ENCODE peak calls at places on chromosomes 3 and 15, in six cellular contexts. One of them, this sample, is unnamed.

GRCh38 chr3:119965692-119966091 is 128.6 kb downstream of the GSK3B start:
- DNase-seq in esophagus squamous epithelium: no peak
- DNase-seq in thoracic aorta: no peak
- DNase-seq in GM12878: no peak
- DNase-seq in gastrocnemius medialis: no peak
- DNase-seq in brain microvascular endothelial cell: no peak
- DNase-seq in this sample: no peak

GRCh38 chr15:87267798-87268197 is 988.7 kb downstream of the NTRK3 start:
- DNase-seq in esophagus squamous epithelium: no peak
- DNase-seq in thoracic aorta: no peak
- DNase-seq in GM12878: no peak
- DNase-seq in gastrocnemius medialis: no peak
- DNase-seq in brain microvascular endothelial cell: peak
- DNase-seq in this sample: no peak

GRCh38 chr15:48190932-48191573 is 412 bp upstream of the CTXN2 start:
- DNase-seq in esophagus squamous epithelium: no peak
- DNase-seq in thoracic aorta: peak
- DNase-seq in GM12878: no peak
- DNase-seq in gastrocnemius medialis: no peak
- DNase-seq in brain microvascular endothelial cell: peak
- DNase-seq in this sample: peak

GRCh38 chr3:59106085-59106629 is 56.3 kb upstream of the CFAP20DC start:
- DNase-seq in esophagus squamous epithelium: no peak
- DNase-seq in thoracic aorta: no peak
- DNase-seq in GM12878: no peak
- DNase-seq in gastrocnemius medialis: no peak
- DNase-seq in brain microvascular endothelial cell: no peak
- DNase-seq in this sample: no peak

GRCh38 chr3:59839283-59839682 is 789.5 kb upstream of the CFAP20DC start:
- DNase-seq in esophagus squamous epithelium: no peak
- DNase-seq in thoracic aorta: no peak
- DNase-seq in GM12878: no peak
- DNase-seq in gastrocnemius medialis: no peak
- DNase-seq in brain microvascular endothelial cell: peak
- DNase-seq in this sample: no peak

GRCh38 chr3:23923786-23924185 is 6.9 kb downstream of the RPL15 start:
- DNase-seq in esophagus squamous epithelium: no peak
- DNase-seq in thoracic aorta: no peak
- DNase-seq in GM12878: no peak
- DNase-seq in gastrocnemius medialis: no peak
- DNase-seq in brain microvascular endothelial cell: peak
- DNase-seq in this sample: no peak

GRCh38 chr3:21995079-21995607 is 244.1 kb upstream of the ZNF385D start:
- DNase-seq in esophagus squamous epithelium: no peak
- DNase-seq in thoracic aorta: no peak
- DNase-seq in GM12878: no peak
- DNase-seq in gastrocnemius medialis: no peak
- DNase-seq in brain microvascular endothelial cell: no peak
- DNase-seq in this sample: no peak

GRCh38 chr3:10548997-10549396 is 43.6 kb upstream of the ATP2B2 start:
- DNase-seq in esophagus squamous epithelium: no peak
- DNase-seq in thoracic aorta: no peak
- DNase-seq in GM12878: no peak
- DNase-seq in gastrocnemius medialis: no peak
- DNase-seq in brain microvascular endothelial cell: no peak
- DNase-seq in this sample: no peak

GRCh38 chr15:57881972-57882371 is 175.5 kb downstream of the POLR2M start:
- DNase-seq in esophagus squamous epithelium: no peak
- DNase-seq in thoracic aorta: no peak
- DNase-seq in GM12878: no peak
- DNase-seq in gastrocnemius medialis: no peak
- DNase-seq in brain microvascular endothelial cell: no peak
- DNase-seq in this sample: no peak

GRCh38 chr15:100934735-100935134 is 15.6 kb downstream of the LRRK1 start:
- DNase-seq in esophagus squamous epithelium: no peak
- DNase-seq in thoracic aorta: no peak
- DNase-seq in GM12878: no peak
- DNase-seq in gastrocnemius medialis: no peak
- DNase-seq in brain microvascular endothelial cell: peak
- DNase-seq in this sample: no peak

GRCh38 chr3:122992628-122993570 is 34.7 kb downstream of the SEMA5B start:
- DNase-seq in esophagus squamous epithelium: no peak
- DNase-seq in thoracic aorta: no peak
- DNase-seq in GM12878: no peak
- DNase-seq in gastrocnemius medialis: peak
- DNase-seq in brain microvascular endothelial cell: no peak
- DNase-seq in this sample: no peak

GRCh38 chr3:189630667-189631372 is 369 bp upstream of the TP63 start:
- DNase-seq in esophagus squamous epithelium: no peak
- DNase-seq in thoracic aorta: no peak
- DNase-seq in GM12878: peak
- DNase-seq in gastrocnemius medialis: peak
- DNase-seq in brain microvascular endothelial cell: peak
- DNase-seq in this sample: no peak

GRCh38 chr3:143795849-143796248 is 52.4 kb downstream of the SLC9A9 start:
- DNase-seq in esophagus squamous epithelium: no peak
- DNase-seq in thoracic aorta: no peak
- DNase-seq in GM12878: no peak
- DNase-seq in gastrocnemius medialis: no peak
- DNase-seq in brain microvascular endothelial cell: no peak
- DNase-seq in this sample: no peak

GRCh38 chr3:187737401-187738088 is 7.7 kb downstream of the BCL6 start:
- DNase-seq in esophagus squamous epithelium: no peak
- DNase-seq in thoracic aorta: peak
- DNase-seq in GM12878: no peak
- DNase-seq in gastrocnemius medialis: no peak
- DNase-seq in brain microvascular endothelial cell: peak
- DNase-seq in this sample: no peak

GRCh38 chr3:28476764-28477163 is 128.1 kb upstream of the AZI2 start:
- DNase-seq in esophagus squamous epithelium: no peak
- DNase-seq in thoracic aorta: no peak
- DNase-seq in GM12878: no peak
- DNase-seq in gastrocnemius medialis: no peak
- DNase-seq in brain microvascular endothelial cell: no peak
- DNase-seq in this sample: no peak

GRCh38 chr15:68676011-68676605 is 97.3 kb downstream of the CORO2B start:
- DNase-seq in esophagus squamous epithelium: no peak
- DNase-seq in thoracic aorta: no peak
- DNase-seq in GM12878: no peak
- DNase-seq in gastrocnemius medialis: no peak
- DNase-seq in brain microvascular endothelial cell: no peak
- DNase-seq in this sample: no peak

GRCh38 chr15:23447107-23447500 is at the start of gene GOLGA6L2:
- DNase-seq in esophagus squamous epithelium: no peak
- DNase-seq in thoracic aorta: no peak
- DNase-seq in GM12878: no peak
- DNase-seq in gastrocnemius medialis: no peak
- DNase-seq in brain microvascular endothelial cell: no peak
- DNase-seq in this sample: no peak

GRCh38 chr3:10228248-10228950 is 19.9 kb upstream of the TATDN2 start:
- DNase-seq in esophagus squamous epithelium: no peak
- DNase-seq in thoracic aorta: no peak
- DNase-seq in GM12878: no peak
- DNase-seq in gastrocnemius medialis: no peak
- DNase-seq in brain microvascular endothelial cell: peak
- DNase-seq in this sample: peak

GRCh38 chr15:74218172-74218885 is 15.7 kb upstream of the STRA6 start:
- DNase-seq in esophagus squamous epithelium: no peak
- DNase-seq in thoracic aorta: no peak
- DNase-seq in GM12878: no peak
- DNase-seq in gastrocnemius medialis: no peak
- DNase-seq in brain microvascular endothelial cell: no peak
- DNase-seq in this sample: no peak

GRCh38 chr15:99249270-99249817 is at the start of gene TTC23:
- DNase-seq in esophagus squamous epithelium: no peak
- DNase-seq in thoracic aorta: no peak
- DNase-seq in GM12878: no peak
- DNase-seq in gastrocnemius medialis: peak
- DNase-seq in brain microvascular endothelial cell: peak
- DNase-seq in this sample: peak

GRCh38 chr15:66253643-66254363 is at the start of gene MEGF11:
- DNase-seq in esophagus squamous epithelium: no peak
- DNase-seq in thoracic aorta: no peak
- DNase-seq in GM12878: no peak
- DNase-seq in gastrocnemius medialis: no peak
- DNase-seq in brain microvascular endothelial cell: no peak
- DNase-seq in this sample: no peak

GRCh38 chr3:179227349-179227748 is 23.6 kb downstream of the KCNMB3 start:
- DNase-seq in esophagus squamous epithelium: no peak
- DNase-seq in thoracic aorta: no peak
- DNase-seq in GM12878: no peak
- DNase-seq in gastrocnemius medialis: no peak
- DNase-seq in brain microvascular endothelial cell: no peak
- DNase-seq in this sample: no peak

GRCh38 chr15:68439506-68439905 is 7.5 kb upstream of the ITGA11 start:
- DNase-seq in esophagus squamous epithelium: no peak
- DNase-seq in thoracic aorta: no peak
- DNase-seq in GM12878: no peak
- DNase-seq in gastrocnemius medialis: no peak
- DNase-seq in brain microvascular endothelial cell: no peak
- DNase-seq in this sample: no peak

GRCh38 chr3:11499144-11499543 is 144.6 kb downstream of the VGLL4 start:
- DNase-seq in esophagus squamous epithelium: no peak
- DNase-seq in thoracic aorta: no peak
- DNase-seq in GM12878: no peak
- DNase-seq in gastrocnemius medialis: no peak
- DNase-seq in brain microvascular endothelial cell: peak
- DNase-seq in this sample: no peak

GRCh38 chr3:52574056-52574965 is 37.9 kb downstream of the UQCC5 start:
- DNase-seq in esophagus squamous epithelium: no peak
- DNase-seq in thoracic aorta: no peak
- DNase-seq in GM12878: no peak
- DNase-seq in gastrocnemius medialis: no peak
- DNase-seq in brain microvascular endothelial cell: no peak
- DNase-seq in this sample: no peak

GRCh38 chr3:57682284-57682683 is 10.6 kb downstream of the DENND6A start:
- DNase-seq in esophagus squamous epithelium: no peak
- DNase-seq in thoracic aorta: no peak
- DNase-seq in GM12878: no peak
- DNase-seq in gastrocnemius medialis: no peak
- DNase-seq in brain microvascular endothelial cell: peak
- DNase-seq in this sample: no peak

GRCh38 chr3:14791343-14791945 is 27.3 kb upstream of the FGD5 start:
- DNase-seq in esophagus squamous epithelium: no peak
- DNase-seq in thoracic aorta: no peak
- DNase-seq in GM12878: no peak
- DNase-seq in gastrocnemius medialis: peak
- DNase-seq in brain microvascular endothelial cell: peak
- DNase-seq in this sample: no peak

GRCh38 chr15:80844011-80844732 is 65.0 kb downstream of the CEMIP start:
- DNase-seq in esophagus squamous epithelium: no peak
- DNase-seq in thoracic aorta: no peak
- DNase-seq in GM12878: no peak
- DNase-seq in gastrocnemius medialis: no peak
- DNase-seq in brain microvascular endothelial cell: peak
- DNase-seq in this sample: no peak

GRCh38 chr3:61979645-61980430 is 393.5 kb downstream of the FEZF2 start:
- DNase-seq in esophagus squamous epithelium: no peak
- DNase-seq in thoracic aorta: no peak
- DNase-seq in GM12878: no peak
- DNase-seq in gastrocnemius medialis: no peak
- DNase-seq in brain microvascular endothelial cell: no peak
- DNase-seq in this sample: peak

GRCh38 chr15:80835338-80835737 is 56.2 kb downstream of the CEMIP start:
- DNase-seq in esophagus squamous epithelium: no peak
- DNase-seq in thoracic aorta: no peak
- DNase-seq in GM12878: no peak
- DNase-seq in gastrocnemius medialis: no peak
- DNase-seq in brain microvascular endothelial cell: no peak
- DNase-seq in this sample: no peak

DNA sequence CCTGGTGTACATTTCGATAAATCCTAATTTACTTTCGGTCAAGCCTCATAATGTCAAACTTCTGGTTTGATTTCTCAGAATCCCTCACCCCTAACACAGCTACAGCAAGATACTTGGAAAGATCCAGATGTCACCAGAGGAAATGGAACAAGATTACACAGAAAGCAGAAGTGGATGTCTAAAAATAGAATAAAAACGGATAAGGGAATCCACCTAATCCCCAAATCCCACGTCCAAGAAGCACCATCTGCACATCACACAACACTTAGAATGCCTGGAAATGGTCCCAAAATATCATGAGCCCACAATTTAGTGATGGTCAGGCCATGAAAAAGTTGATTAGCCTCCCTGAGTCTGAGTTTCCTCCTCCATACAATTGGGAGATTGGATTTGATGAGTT is 61.7 kb downstream of the AGTR1 start:
- DNase-seq in esophagus squamous epithelium: no peak
- DNase-seq in thoracic aorta: no peak
- DNase-seq in GM12878: no peak
- DNase-seq in gastrocnemius medialis: no peak
- DNase-seq in brain microvascular endothelial cell: no peak
- DNase-seq in this sample: no peak
- H3K27ac ChIP-seq in esophagus squamous epithelium: no peak
- H3K27ac ChIP-seq in thoracic aorta: no peak
- H3K27ac ChIP-seq in GM12878: no peak
- H3K27ac ChIP-seq in gastrocnemius medialis: no peak
- H3K27ac ChIP-seq in brain microvascular endothelial cell: no peak
- H3K27ac ChIP-seq in this sample: no peak

GRCh38 chr3:126911162-126912026 is 71.5 kb upstream of the PLXNA1 start:
- DNase-seq in esophagus squamous epithelium: peak
- DNase-seq in thoracic aorta: no peak
- DNase-seq in GM12878: peak
- DNase-seq in gastrocnemius medialis: peak
- DNase-seq in brain microvascular endothelial cell: peak
- DNase-seq in this sample: no peak
- H3K27ac ChIP-seq in esophagus squamous epithelium: peak
- H3K27ac ChIP-seq in thoracic aorta: no peak
- H3K27ac ChIP-seq in GM12878: peak
- H3K27ac ChIP-seq in gastrocnemius medialis: no peak
- H3K27ac ChIP-seq in brain microvascular endothelial cell: peak
- H3K27ac ChIP-seq in this sample: no peak

GRCh38 chr3:105505167-105505566 is 138.5 kb downstream of the ALCAM start:
- DNase-seq in esophagus squamous epithelium: no peak
- DNase-seq in thoracic aorta: no peak
- DNase-seq in GM12878: no peak
- DNase-seq in gastrocnemius medialis: no peak
- DNase-seq in brain microvascular endothelial cell: no peak
- DNase-seq in this sample: no peak

GRCh38 chr3:105503191-105503593 is 136.5 kb downstream of the ALCAM start:
- DNase-seq in esophagus squamous epithelium: no peak
- DNase-seq in thoracic aorta: no peak
- DNase-seq in GM12878: no peak
- DNase-seq in gastrocnemius medialis: no peak
- DNase-seq in brain microvascular endothelial cell: no peak
- DNase-seq in this sample: no peak

GRCh38 chr3:105502333-105502732 is 135.6 kb downstream of the ALCAM start:
- DNase-seq in esophagus squamous epithelium: no peak
- DNase-seq in thoracic aorta: no peak
- DNase-seq in GM12878: no peak
- DNase-seq in gastrocnemius medialis: no peak
- DNase-seq in brain microvascular endothelial cell: no peak
- DNase-seq in this sample: no peak

GRCh38 chr3:105504440-105504951 is 137.8 kb downstream of the ALCAM start:
- DNase-seq in esophagus squamous epithelium: no peak
- DNase-seq in thoracic aorta: no peak
- DNase-seq in GM12878: no peak
- DNase-seq in gastrocnemius medialis: no peak
- DNase-seq in brain microvascular endothelial cell: no peak
- DNase-seq in this sample: no peak
- H3K27ac ChIP-seq in esophagus squamous epithelium: no peak
- H3K27ac ChIP-seq in thoracic aorta: no peak
- H3K27ac ChIP-seq in GM12878: no peak
- H3K27ac ChIP-seq in gastrocnemius medialis: no peak
- H3K27ac ChIP-seq in brain microvascular endothelial cell: no peak
- H3K27ac ChIP-seq in this sample: no peak

GRCh38 chr3:41684802-41685740 is 276.8 kb downstream of the ULK4 start:
- DNase-seq in esophagus squamous epithelium: no peak
- DNase-seq in thoracic aorta: no peak
- DNase-seq in GM12878: no peak
- DNase-seq in gastrocnemius medialis: no peak
- DNase-seq in brain microvascular endothelial cell: no peak
- DNase-seq in this sample: no peak
- H3K27ac ChIP-seq in esophagus squamous epithelium: no peak
- H3K27ac ChIP-seq in thoracic aorta: no peak
- H3K27ac ChIP-seq in GM12878: no peak
- H3K27ac ChIP-seq in gastrocnemius medialis: no peak
- H3K27ac ChIP-seq in brain microvascular endothelial cell: no peak
- H3K27ac ChIP-seq in this sample: no peak

This sample was measured in SK-N-MC.